ENCODE peak calls at places on chromosomes 2 and 18, in five cellular contexts. L, H, X, K and E are unnamed samples.

GRCh38 chr18:31218671-31219383 is 56.2 kb upstream of the DSC1 start:
- DNase-seq in X (no peak), K (no peak), H (no peak), L (no peak), E (no peak)

GRCh38 chr2:37713258-37713700 is 41.8 kb upstream of the CDC42EP3 start:
- DNase-seq in L (no peak), H (no peak), X (no peak), K (no peak), E (peak)

GRCh38 chr2:217934321-217935131 is 68.3 kb downstream of the TNS1 start:
- DNase-seq in H (peak), K (peak), X (no peak), L (peak), E (peak)

GRCh38 chr18:59631583-59632181 is 65.5 kb downstream of the CCBE1 start:
- DNase-seq in H (no peak), X (peak), L (peak), K (peak), E (no peak)

GRCh38 chr18:46810481-46811000 is 53.7 kb upstream of the ST8SIA5 start:
- DNase-seq in K (no peak), X (no peak), L (no peak), H (no peak), E (no peak)

GRCh38 chr18:28804512-28805214 is 627.7 kb upstream of the CDH2 start:
- DNase-seq in K (no peak), X (no peak), L (no peak), H (no peak), E (no peak)

GRCh38 chr2:240933048-240933965 is 27.2 kb downstream of the CROCC2 start:
- DNase-seq in H (peak), X (no peak), L (no peak), K (no peak), E (no peak)

GRCh38 chr2:36371963-36372391 is 16.4 kb downstream of the CRIM1 start:
- DNase-seq in X (no peak), K (no peak), L (no peak), H (no peak), E (no peak)

GRCh38 chr2:136373035-136373434 is 255.1 kb upstream of the CXCR4 start:
- DNase-seq in H (no peak), K (no peak), X (no peak), L (no peak), E (no peak)

GRCh38 chr2:128573116-128573515 is 254.4 kb upstream of the HS6ST1 start:
- DNase-seq in X (no peak), L (no peak), H (no peak), K (no peak), E (no peak)

GRCh38 chr2:59041139-59041538 is 800.0 kb upstream of the FANCL start:
- DNase-seq in X (no peak), K (no peak), H (no peak), L (no peak), E (no peak)

GRCh38 chr18:75799449-75800330 is 372.2 kb upstream of the SMIM21 start:
- DNase-seq in H (no peak), K (no peak), X (no peak), L (no peak), E (no peak)

GRCh38 chr18:68797901-68798300 is at the start of gene CCDC102B:
- DNase-seq in L (no peak), X (no peak), H (no peak), K (peak), E (peak)

GRCh38 chr18:22170421-22171262 is 1.3 kb downstream of the GATA6 start:
- DNase-seq in L (peak), H (peak), K (peak), X (no peak), E (no peak)

GRCh38 chr2:166335284-166335683 is 40.5 kb downstream of the SCN9A start:
- DNase-seq in K (no peak), X (no peak), L (no peak), H (no peak), E (no peak)

GRCh38 chr18:6731197-6731596 is 1.7 kb downstream of the ARHGAP28 start:
- DNase-seq in X (no peak), K (no peak), L (no peak), H (no peak), E (peak)

GRCh38 chr18:62768172-62768943 is 53.0 kb downstream of the PHLPP1 start:
- DNase-seq in L (no peak), K (no peak), H (no peak), X (no peak), E (no peak)

GRCh38 chr2:205929445-205930027 is 156.4 kb downstream of the INO80D start:
- DNase-seq in K (peak), X (no peak), L (no peak), H (no peak), E (no peak)

GRCh38 chr2:71070294-71071025 is 2.0 kb downstream of the NAGK start:
- DNase-seq in L (peak), X (peak), H (no peak), K (peak), E (no peak)

GRCh38 chr2:46053502-46054094 is 243.6 kb upstream of the EPAS1 start:
- DNase-seq in H (no peak), K (no peak), X (no peak), L (no peak), E (no peak)

GRCh38 chr2:174827371-174828369 is 63.4 kb upstream of the CHRNA1 start:
- DNase-seq in X (no peak), H (no peak), L (no peak), K (no peak), E (no peak)

GRCh38 chr2:60565472-60565871 is 12.0 kb upstream of the BCL11A start:
- DNase-seq in X (peak), K (peak), H (peak), L (no peak), E (no peak)

GRCh38 chr2:129318581-129319421 is 660.7 kb upstream of the RAB6C start:
- DNase-seq in H (no peak), K (no peak), L (no peak), X (no peak), E (no peak)

GRCh38 chr2:114213808-114214207 is 228.6 kb upstream of the DPP10 start:
- DNase-seq in X (no peak), K (no peak), L (no peak), H (no peak), E (no peak)

GRCh38 chr2:232308986-232309385 is 69.6 kb upstream of the ALPP start:
- DNase-seq in L (no peak), X (no peak), H (no peak), K (no peak), E (no peak)

GRCh38 chr18:49618741-49619392 is 57.0 kb downstream of the LIPG start:
- DNase-seq in X (no peak), K (no peak), H (no peak), L (no peak), E (no peak)

GRCh38 chr2:26011990-26012856 is 21.7 kb upstream of the RAB10 start:
- DNase-seq in H (peak), X (peak), K (peak), L (peak), E (no peak)

GRCh38 chr2:164458801-164459200 is 162.5 kb downstream of the GRB14 start:
- DNase-seq in L (no peak), X (no peak), K (no peak), H (no peak), E (no peak)

GRCh38 chr2:1591978-1592907 is 152.1 kb downstream of the PXDN start:
- DNase-seq in K (peak), H (peak), X (peak), L (peak), E (peak)

GRCh38 chr2:232372231-232373208 is 6.0 kb upstream of the ALPP start:
- DNase-seq in L (no peak), H (no peak), K (no peak), X (no peak), E (peak)

GRCh38 chr2:174094542-174094941 is 129.4 kb upstream of the SP3 start:
- DNase-seq in L (no peak), H (no peak), K (no peak), X (no peak), E (no peak)

GRCh38 chr2:392181-392920 is 104.5 kb upstream of the ALKAL2 start:
- DNase-seq in X (no peak), H (no peak), L (no peak), K (no peak), E (no peak)

GRCh38 chr2:237195396-237196119 is 109.9 kb downstream of the COPS8 start:
- DNase-seq in K (no peak), L (no peak), X (no peak), H (no peak), E (no peak)

GRCh38 chr2:201696151-201696659 is 2.2 kb downstream of the MPP4 start:
- DNase-seq in X (no peak), H (peak), L (no peak), K (peak), E (peak)

GRCh38 chr2:26276488-26276887 is 31.7 kb downstream of the HADHB start:
- DNase-seq in L (no peak), H (no peak), X (no peak), K (no peak), E (no peak)

GRCh38 chr2:207482630-207483029 is 47.1 kb upstream of the CREB1 start:
- DNase-seq in X (no peak), H (no peak), K (no peak), L (no peak), E (no peak)

GRCh38 chr18:54775686-54776085 is 52.6 kb upstream of the RAB27B start:
- DNase-seq in K (no peak), L (peak), X (peak), H (no peak), E (peak)

GRCh38 chr18:54777118-54777791 is 51.0 kb upstream of the RAB27B start:
- DNase-seq in H (no peak), L (no peak), K (no peak), X (no peak), E (no peak)

GRCh38 chr18:54776282-54776977 is 51.8 kb upstream of the RAB27B start:
- DNase-seq in K (peak), X (peak), H (no peak), L (peak), E (peak)

GRCh38 chr18:54774423-54774822 is 53.9 kb upstream of the RAB27B start:
- DNase-seq in X (no peak), H (no peak), L (no peak), K (no peak), E (no peak)

DNA sequence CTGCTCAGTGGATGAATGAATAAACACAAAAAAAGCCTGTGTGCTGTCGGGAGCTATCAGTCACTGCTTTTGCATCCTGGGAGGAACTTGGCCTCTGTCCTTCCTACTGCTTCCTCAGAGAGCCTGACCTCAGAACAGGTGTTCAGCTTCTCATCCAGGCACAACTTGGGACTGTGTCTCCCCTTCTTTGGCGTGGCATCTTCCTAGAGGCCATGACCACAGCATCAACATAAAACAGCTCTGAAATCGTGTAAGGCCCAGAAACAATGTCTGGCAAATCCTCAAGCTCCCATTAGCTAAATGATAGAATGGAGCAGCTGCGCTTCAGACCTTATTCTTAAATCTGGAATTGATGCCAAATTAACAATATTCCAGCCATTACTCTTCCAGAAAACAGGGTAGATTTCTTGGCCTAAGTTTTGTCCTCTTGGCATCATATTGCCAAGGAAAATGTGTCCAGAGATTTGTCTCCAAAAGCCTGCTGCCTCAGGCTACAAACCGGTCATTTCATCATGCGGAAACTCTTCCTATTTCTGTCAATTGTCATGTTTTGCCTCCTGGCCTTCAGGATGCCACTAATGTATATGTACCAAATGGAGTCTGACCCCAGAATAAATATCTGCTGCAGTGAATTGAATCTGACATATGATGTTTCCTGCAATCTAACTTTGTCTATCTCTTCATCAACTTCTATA is 53.2 kb upstream of the RAB27B start:
- DNase-seq in H (no peak), X (no peak), L (no peak), K (no peak), E (peak)
- H3K4me3 ChIP-seq in H (no peak), X (no peak), L (no peak), K (no peak), E (no peak)

GRCh38 chr2:224434618-224435017 is 32.7 kb upstream of the FAM124B start:
- DNase-seq in X (no peak), H (no peak), L (no peak), K (no peak), E (no peak)
- H3K4me3 ChIP-seq in X (no peak), H (no peak), L (no peak), K (no peak), E (no peak)

GRCh38 chr2:32918774-32919173 is 28.0 kb upstream of the LTBP1 start:
- DNase-seq in X (no peak), K (no peak), L (no peak), H (no peak), E (no peak)
- H3K4me3 ChIP-seq in X (no peak), K (no peak), L (no peak), H (no peak), E (no peak)

DNA sequence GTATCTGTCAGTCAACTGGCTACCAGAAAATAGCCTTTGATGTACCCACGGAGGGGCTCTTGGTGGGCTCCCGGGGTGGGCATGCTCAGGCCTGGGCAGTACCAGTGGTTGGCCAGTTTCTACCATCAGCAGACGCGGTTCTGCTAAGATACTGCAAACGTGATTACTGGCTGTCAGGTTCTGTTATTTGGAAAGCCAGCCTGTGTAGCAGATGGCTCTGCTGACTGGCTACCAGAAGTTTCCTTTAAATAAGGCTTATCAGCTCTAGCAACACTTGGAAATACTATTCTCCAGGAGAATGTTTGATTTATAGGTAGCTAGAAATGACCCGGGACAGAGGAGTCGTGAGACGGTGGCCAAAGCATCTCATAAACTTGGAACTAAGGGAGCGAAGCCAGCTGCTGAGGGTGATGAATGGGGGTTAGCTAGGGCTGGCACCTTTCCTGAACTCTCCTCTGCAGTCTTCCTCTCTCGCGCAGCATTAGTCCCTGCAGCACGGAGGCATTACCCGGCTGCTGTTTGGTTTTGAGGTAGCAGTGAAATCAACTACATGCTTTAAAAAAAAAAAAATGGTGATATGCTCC is 171.9 kb downstream of the AGAP1 start:
- DNase-seq in L (no peak), X (no peak), K (no peak), H (peak), E (no peak)
- H3K4me3 ChIP-seq in L (peak), X (peak), K (peak), H (no peak), E (no peak)

DNA sequence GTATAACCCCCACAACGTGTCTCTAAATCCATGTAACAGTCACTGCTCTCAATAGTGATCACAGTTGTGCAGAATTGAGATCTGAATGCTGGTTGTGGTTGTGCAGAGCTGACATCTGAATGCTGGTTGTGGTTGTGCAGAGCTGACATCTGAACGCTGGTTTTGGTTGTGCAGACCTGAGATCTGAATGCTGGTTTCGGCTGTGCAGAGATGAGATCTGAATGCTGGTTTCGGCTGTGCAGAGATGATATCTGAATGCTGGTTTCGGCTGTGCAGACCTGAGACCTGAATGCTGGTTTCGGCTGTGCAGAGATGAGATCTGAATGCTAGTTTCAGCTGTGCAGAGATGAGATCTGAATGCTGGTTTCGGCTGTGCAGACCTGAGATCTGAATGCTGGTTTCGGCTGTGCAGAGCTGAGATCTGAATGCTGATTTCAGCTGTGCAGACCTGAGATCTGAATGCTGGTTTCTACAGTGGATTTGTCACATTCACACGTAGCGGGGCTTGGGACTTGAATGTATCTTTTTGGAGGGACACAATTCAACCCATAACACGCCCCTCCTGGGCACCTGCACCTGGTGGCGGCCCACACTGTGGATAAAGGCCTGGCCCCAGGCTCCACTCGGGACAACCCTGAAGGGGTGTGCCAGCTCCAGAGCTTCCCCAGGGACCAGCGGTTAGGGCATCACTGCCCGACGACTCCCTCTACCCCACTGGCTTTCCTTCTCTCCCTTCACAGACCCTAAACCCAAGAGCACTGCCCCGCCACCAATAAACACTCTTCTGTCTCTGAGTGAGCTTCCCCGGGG is 51.1 kb upstream of the SLC66A3 start:
- DNase-seq in K (no peak), H (no peak), L (no peak), X (no peak), E (no peak)
- H3K4me3 ChIP-seq in K (no peak), H (no peak), L (no peak), X (no peak), E (no peak)

DNA sequence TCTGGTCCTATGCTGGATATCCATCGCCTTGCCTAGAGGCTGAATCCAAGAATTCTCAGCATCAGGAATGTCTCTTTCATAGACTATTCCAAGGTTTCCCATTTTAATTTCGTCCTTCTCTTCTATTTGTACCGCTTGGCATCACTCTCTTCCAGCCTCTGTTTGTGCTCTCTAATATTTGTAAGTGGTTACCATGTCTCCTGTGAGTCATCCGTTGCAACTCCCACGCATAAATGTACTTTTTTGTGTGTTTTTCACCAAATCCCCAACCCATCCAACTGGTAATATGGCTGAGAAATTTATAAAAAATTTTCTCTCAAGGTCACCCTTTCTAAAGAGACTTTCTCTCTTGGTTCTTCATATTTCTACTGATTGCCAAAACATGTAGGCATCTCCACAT is 21.8 kb downstream of the COLEC12 start:
- DNase-seq in K (no peak), H (no peak), L (no peak), X (no peak), E (peak)
- H3K4me3 ChIP-seq in K (no peak), H (no peak), L (no peak), X (no peak), E (no peak)

DNA sequence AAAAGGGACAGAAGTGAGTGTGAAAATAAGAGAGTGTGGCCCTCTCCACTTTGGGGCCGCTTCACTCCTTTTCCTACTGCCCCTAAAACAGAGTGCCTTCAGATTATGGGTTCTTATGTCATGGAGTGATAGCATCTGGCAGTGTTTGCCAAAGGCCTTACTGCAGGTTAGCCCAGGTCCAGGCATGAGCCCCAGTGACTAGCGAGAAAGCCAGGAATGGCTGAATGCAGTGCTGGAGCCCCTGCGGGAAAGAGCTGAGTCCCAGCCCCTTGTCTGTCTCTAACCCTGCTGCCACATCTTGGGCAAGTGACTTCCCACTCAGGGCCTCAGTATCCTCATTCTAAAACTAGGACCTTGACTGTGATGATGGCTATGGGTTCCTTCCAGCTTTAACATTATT is 6.0 kb downstream of the IGFBP5 start:
- DNase-seq in H (no peak), L (no peak), X (no peak), K (no peak), E (no peak)
- H3K4me3 ChIP-seq in H (no peak), L (no peak), X (no peak), K (no peak), E (no peak)